ENCODE peak calls at places on chromosome 11, in six cellular contexts. U, K, Z, V, B and C are unnamed samples.

GRCh38 chr11:36258730-36259360 is 30.4 kb downstream of the COMMD9 start:
- DNase-seq in U (peak), K (no peak), Z (no peak), V (peak), B (peak), C (peak)

GRCh38 chr11:119300198-119300964 is 16.5 kb downstream of the MCAM start:
- DNase-seq in U (no peak), K (no peak), Z (no peak), V (no peak), B (no peak), C (no peak)

GRCh38 chr11:111253630-111254029 is 8.1 kb downstream of the POU2AF2 start:
- DNase-seq in U (no peak), K (no peak), Z (no peak), V (no peak), B (no peak), C (no peak)

GRCh38 chr11:132005874-132006273 is 635.5 kb downstream of the NTM start:
- DNase-seq in U (no peak), K (no peak), Z (no peak), V (no peak), B (no peak), C (no peak)

GRCh38 chr11:12372111-12372510 is 5.3 kb upstream of the PARVA start:
- DNase-seq in U (peak), K (no peak), Z (no peak), V (no peak), B (no peak), C (no peak)

GRCh38 chr11:76209956-76210885 is 3.9 kb upstream of the WNT11 start:
- DNase-seq in U (peak), K (peak), Z (peak), V (peak), B (peak), C (peak)

GRCh38 chr11:48052183-48053040 is 72.1 kb downstream of the PTPRJ start:
- DNase-seq in U (peak), K (no peak), Z (no peak), V (peak), B (peak), C (no peak)

GRCh38 chr11:31967404-31967950 is 123.4 kb upstream of the RCN1 start:
- DNase-seq in U (no peak), K (no peak), Z (no peak), V (no peak), B (no peak), C (no peak)

GRCh38 chr11:114082767-114083181 is 23.3 kb downstream of the ZBTB16 start:
- DNase-seq in U (peak), K (no peak), Z (no peak), V (no peak), B (peak), C (no peak)

GRCh38 chr11:130118636-130119387 is 40.8 kb upstream of the ST14 start:
- DNase-seq in U (no peak), K (no peak), Z (no peak), V (no peak), B (no peak), C (no peak)

GRCh38 chr11:47552086-47552580 is 799 bp downstream of the CELF1 start:
- DNase-seq in U (peak), K (no peak), Z (no peak), V (peak), B (peak), C (no peak)

GRCh38 chr11:114964676-114965214 is 286.4 kb downstream of the NXPE2 start:
- DNase-seq in U (no peak), K (no peak), Z (no peak), V (no peak), B (no peak), C (peak)

GRCh38 chr11:16001899-16002426 is 354.4 kb downstream of the SOX6 start:
- DNase-seq in U (peak), K (peak), Z (no peak), V (no peak), B (no peak), C (peak)

GRCh38 chr11:95337972-95338429 is 107.0 kb upstream of the SESN3 start:
- DNase-seq in U (no peak), K (no peak), Z (no peak), V (peak), B (no peak), C (no peak)